ENCODE peak calls at places on chromosomes 13 and 19, in six cellular contexts. One of them, this sample, is unnamed.

GRCh38 chr13:50358221-50358620 is 343.0 kb downstream of the KCNRG start:
- DNase-seq in H1: no peak
- DNase-seq in GM12878: no peak
- DNase-seq in K562: no peak
- DNase-seq in HepG2: no peak
- DNase-seq in GM12892: no peak
- DNase-seq in this sample: no peak

GRCh38 chr19:7787141-7787540 is 24.1 kb downstream of the CLEC4M start:
- DNase-seq in H1: no peak
- DNase-seq in GM12878: no peak
- DNase-seq in K562: no peak
- DNase-seq in HepG2: no peak
- DNase-seq in GM12892: no peak
- DNase-seq in this sample: no peak

GRCh38 chr19:56294557-56294956 is 20.1 kb downstream of the ZSCAN5A start:
- DNase-seq in H1: no peak
- DNase-seq in GM12878: no peak
- DNase-seq in K562: no peak
- DNase-seq in HepG2: no peak
- DNase-seq in GM12892: no peak
- DNase-seq in this sample: no peak

GRCh38 chr13:56659041-56659471 is 481.7 kb upstream of the PRR20A start:
- DNase-seq in H1: no peak
- DNase-seq in GM12878: no peak
- DNase-seq in K562: no peak
- DNase-seq in HepG2: no peak
- DNase-seq in GM12892: no peak
- DNase-seq in this sample: no peak

GRCh38 chr13:71358218-71358617 is 508.8 kb downstream of the DACH1 start:
- DNase-seq in H1: no peak
- DNase-seq in GM12878: no peak
- DNase-seq in K562: no peak
- DNase-seq in HepG2: no peak
- DNase-seq in GM12892: no peak
- DNase-seq in this sample: no peak

GRCh38 chr13:101626925-101627555 is 174.6 kb downstream of the ITGBL1 start:
- DNase-seq in H1: no peak
- DNase-seq in GM12878: peak
- DNase-seq in K562: no peak
- DNase-seq in HepG2: no peak
- DNase-seq in GM12892: no peak
- DNase-seq in this sample: peak

GRCh38 chr19:38793186-38793585 is 4.2 kb downstream of the LGALS7B start:
- DNase-seq in H1: no peak
- DNase-seq in GM12878: no peak
- DNase-seq in K562: no peak
- DNase-seq in HepG2: no peak
- DNase-seq in GM12892: no peak
- DNase-seq in this sample: no peak

GRCh38 chr13:66972659-66973058 is 257.5 kb downstream of the PCDH9 start:
- DNase-seq in H1: no peak
- DNase-seq in GM12878: no peak
- DNase-seq in K562: no peak
- DNase-seq in HepG2: no peak
- DNase-seq in GM12892: no peak
- DNase-seq in this sample: no peak

GRCh38 chr19:4539697-4540581 is at the start of gene LRG1:
- DNase-seq in H1: no peak
- DNase-seq in GM12878: peak
- DNase-seq in K562: peak
- DNase-seq in HepG2: peak
- DNase-seq in GM12892: no peak
- DNase-seq in this sample: no peak

GRCh38 chr13:30308548-30308947 is 1.2 kb upstream of the KATNAL1 start:
- DNase-seq in H1: no peak
- DNase-seq in GM12878: no peak
- DNase-seq in K562: peak
- DNase-seq in HepG2: no peak
- DNase-seq in GM12892: no peak
- DNase-seq in this sample: no peak

GRCh38 chr13:46896346-46897138 is at the start of gene HTR2A:
- DNase-seq in H1: no peak
- DNase-seq in GM12878: no peak
- DNase-seq in K562: no peak
- DNase-seq in HepG2: no peak
- DNase-seq in GM12892: no peak
- DNase-seq in this sample: no peak
- TF ChIP-seq TAF1 in H1: no peak
- TF ChIP-seq TAF1 in GM12878: no peak
- TF ChIP-seq TAF1 in K562: no peak
- TF ChIP-seq TAF1 in HepG2: no peak
- TF ChIP-seq TAF1 in GM12892: no peak
- TF ChIP-seq TAF1 in this sample: no peak

GRCh38 chr13:113404723-113405471 is 41.0 kb upstream of the GRTP1 start:
- DNase-seq in H1: no peak
- DNase-seq in GM12878: no peak
- DNase-seq in K562: no peak
- DNase-seq in HepG2: no peak
- DNase-seq in GM12892: no peak
- DNase-seq in this sample: no peak
- TF ChIP-seq POLR2A in H1: no peak
- TF ChIP-seq POLR2A in GM12878: no peak
- TF ChIP-seq POLR2A in K562: no peak
- TF ChIP-seq POLR2A in HepG2: no peak
- TF ChIP-seq POLR2A in GM12892: no peak
- TF ChIP-seq POLR2A in this sample: no peak

GRCh38 chr19:28794301-28794700 is 418.6 kb downstream of the UQCRFS1 start:
- DNase-seq in H1: no peak
- DNase-seq in GM12878: no peak
- DNase-seq in K562: no peak
- DNase-seq in HepG2: no peak
- DNase-seq in GM12892: no peak
- DNase-seq in this sample: no peak
- TF ChIP-seq TAF1 in H1: no peak
- TF ChIP-seq TAF1 in GM12878: no peak
- TF ChIP-seq TAF1 in K562: no peak
- TF ChIP-seq TAF1 in HepG2: no peak
- TF ChIP-seq TAF1 in GM12892: no peak
- TF ChIP-seq TAF1 in this sample: no peak

GRCh38 chr19:44025217-44025936 is at the start of gene ZNF222:
- DNase-seq in H1: peak
- DNase-seq in GM12878: peak
- DNase-seq in K562: peak
- DNase-seq in HepG2: peak
- DNase-seq in GM12892: peak
- DNase-seq in this sample: peak
- TF ChIP-seq POLR2A in H1: peak
- TF ChIP-seq POLR2A in GM12878: peak
- TF ChIP-seq POLR2A in K562: peak
- TF ChIP-seq POLR2A in HepG2: no peak
- TF ChIP-seq POLR2A in GM12892: no peak
- TF ChIP-seq POLR2A in this sample: peak

This sample was measured in GM12891.